ENCODE peak calls at places on chromosomes 11 and 22, in four cellular contexts. F is Peyer's patch; W is anterior cingulate cortex; X is stimulated activated naive CD8-positive, alpha-beta T cell treated with anti-CD3 and anti-CD28 coated beads, Interleukin-15, amount 100 ng/mL, for 72 hours. E is an unnamed sample.

GRCh38 chr11:123143476-123143875 is 51.6 kb downstream of the CLMP start:
- DNase-seq in F (no peak), W (no peak), X (no peak), E (no peak)

GRCh38 chr11:125496465-125496817 is 376 bp upstream of the FEZ1 start:
- DNase-seq in X (no peak), F (no peak), W (peak), E (peak)

GRCh38 chr11:32586576-32587190 is 3.1 kb downstream of the EIF3M start:
- DNase-seq in F (no peak), W (no peak), X (no peak), E (no peak)

GRCh38 chr22:39808087-39808486 is 85.5 kb downstream of the ENTHD1 start:
- DNase-seq in F (peak), W (no peak), X (peak), E (no peak)

GRCh38 chr11:44421090-44421675 is 111.2 kb upstream of the ALX4 start:
- DNase-seq in F (no peak), W (no peak), X (no peak), E (no peak)

GRCh38 chr22:22745225-22746060 is 101.0 kb downstream of the GGTLC2 start:
- DNase-seq in F (peak), W (peak), X (peak), E (no peak)

GRCh38 chr11:126583101-126583500 is 227.6 kb downstream of the ST3GAL4 start:
- DNase-seq in W (no peak), F (no peak), X (no peak), E (no peak)

GRCh38 chr11:46327829-46328228 is 19.4 kb upstream of the DGKZ start:
- DNase-seq in W (no peak), F (no peak), X (no peak), E (no peak)

GRCh38 chr22:20141186-20142077 is 9.4 kb downstream of the CCDC188 start:
- DNase-seq in F (no peak), W (no peak), X (no peak), E (no peak)

GRCh38 chr11:120054016-120054752 is 83.7 kb downstream of the TRIM29 start:
- DNase-seq in X (no peak), W (no peak), F (peak), E (no peak)

GRCh38 chr22:25403752-25404471 is 160.6 kb upstream of the GRK3 start:
- DNase-seq in X (peak), F (no peak), W (no peak), E (no peak)

GRCh38 chr22:35450824-35451541 is 51.0 kb downstream of the MCM5 start:
- DNase-seq in X (no peak), F (no peak), W (no peak), E (no peak)

GRCh38 chr11:70225629-70226582 is 22.8 kb downstream of the FADD start:
- DNase-seq in X (no peak), W (peak), F (peak), E (no peak)

GRCh38 chr22:36536717-36537116 is 7.8 kb upstream of the EIF3D start:
- DNase-seq in X (no peak), W (no peak), F (no peak), E (no peak)